ENCODE peak calls at places on chromosomes 4 and X, in six cellular contexts. A is tibial nerve; C is activated T-helper 1 cell treated with anti-CD3 and anti-CD28 coated beads, Interleukin-2, amount 50 U/mL, for 16 hours; L is Peyer's patch; P is HS-27A; G is Ammon's horn. T is an unnamed sample.
A peak's percentile ranks its signal among the peaks of the same experiment; 100 is the strongest.

GRCh38 chr4:78652282-78652876 is 100.8 kb downstream of the ANXA3 start:
- DNase-seq in A (no peak), C (no peak), L (no peak), P (no peak), G (peak; percentile 93), T (no peak)

GRCh38 chrX:86148024-86148511 is at the start of gene DACH2:
- DNase-seq in A (peak; percentile 21), C (peak; percentile 17), L (peak; percentile 68), P (no peak), G (peak; percentile 80), T (peak; percentile 68)

GRCh38 chr4:110636231-110636676 is 13.4 kb upstream of the PITX2 start:
- DNase-seq in A (no peak), C (no peak), L (no peak), P (no peak), G (no peak), T (no peak)

GRCh38 chr4:132063829-132064228 is 1085.3 kb upstream of the PCDH10 start:
- DNase-seq in A (no peak), C (no peak), L (no peak), P (no peak), G (no peak), T (no peak)

GRCh38 chr4:76606662-76607265 is 171.7 kb downstream of the SHROOM3 start:
- DNase-seq in A (no peak), C (no peak), L (no peak), P (no peak), G (no peak), T (no peak)

GRCh38 chr4:100294356-100294755 is 104.1 kb upstream of the DDIT4L start:
- DNase-seq in A (no peak), C (no peak), L (no peak), P (no peak), G (no peak), T (no peak)

GRCh38 chr4:140686799-140687198 is 69.4 kb downstream of the TBC1D9 start:
- DNase-seq in A (no peak), C (no peak), L (no peak), P (no peak), G (no peak), T (no peak)

GRCh38 chr4:177596035-177596434 is 153.8 kb upstream of the AGA start:
- DNase-seq in A (no peak), C (no peak), L (peak; percentile 60), P (peak; percentile 33), G (peak; percentile 27), T (no peak)

GRCh38 chrX:23737413-23737812 is 5.7 kb downstream of the ACOT9 start:
- DNase-seq in A (no peak), C (no peak), L (no peak), P (no peak), G (no peak), T (no peak)

GRCh38 chr4:128549636-128550035 is 259.9 kb upstream of the JADE1 start:
- DNase-seq in A (no peak), C (no peak), L (no peak), P (no peak), G (no peak), T (no peak)

GRCh38 chr4:177185151-177185550 is 124.5 kb upstream of the NEIL3 start:
- DNase-seq in A (no peak), C (no peak), L (no peak), P (no peak), G (no peak), T (no peak)

GRCh38 chrX:40877869-40878268 is 142.5 kb upstream of the MED14 start:
- DNase-seq in A (no peak), C (no peak), L (no peak), P (no peak), G (peak; percentile 13), T (no peak)

GRCh38 chrX:104137496-104137895 is 19.3 kb downstream of the SLC25A53 start:
- DNase-seq in A (no peak), C (no peak), L (no peak), P (no peak), G (no peak), T (no peak)

T was measured in colonic mucosa.